ENCODE peak calls at places on chromosomes 1 and 21, in four cellular contexts. One of them, this sample, is unnamed.

GRCh38 chr1:62732327-62732726 is 44.1 kb upstream of the DOCK7 start:
- DNase-seq in AG09319: no peak
- DNase-seq in heart left ventricle: no peak
- DNase-seq in fibroblast of mammary gland: no peak
- DNase-seq in this sample: no peak

GRCh38 chr1:246564839-246565750 is 966 bp downstream of the TFB2M start:
- DNase-seq in AG09319: no peak
- DNase-seq in heart left ventricle: no peak
- DNase-seq in fibroblast of mammary gland: peak; percentile 45
- DNase-seq in this sample: no peak

GRCh38 chr1:234713440-234713839 is 103.5 kb upstream of the IRF2BP2 start:
- DNase-seq in AG09319: no peak
- DNase-seq in heart left ventricle: no peak
- DNase-seq in fibroblast of mammary gland: no peak
- DNase-seq in this sample: no peak

GRCh38 chr1:182198006-182198605 is 136.6 kb upstream of the ZNF648 start:
- DNase-seq in AG09319: no peak
- DNase-seq in heart left ventricle: no peak
- DNase-seq in fibroblast of mammary gland: peak; percentile 49
- DNase-seq in this sample: no peak

GRCh38 chr1:84939761-84940160 is 46.8 kb upstream of the LPAR3 start:
- DNase-seq in AG09319: no peak
- DNase-seq in heart left ventricle: no peak
- DNase-seq in fibroblast of mammary gland: no peak
- DNase-seq in this sample: no peak

GRCh38 chr1:64986903-64987871 is 20.8 kb upstream of the JAK1 start:
- DNase-seq in AG09319: no peak
- DNase-seq in heart left ventricle: no peak
- DNase-seq in fibroblast of mammary gland: peak; percentile 45
- DNase-seq in this sample: no peak

GRCh38 chr1:212609701-212610574 is 1.4 kb downstream of the ATF3 start:
- DNase-seq in AG09319: no peak
- DNase-seq in heart left ventricle: no peak
- DNase-seq in fibroblast of mammary gland: no peak
- DNase-seq in this sample: no peak

GRCh38 chr1:145871994-145872411 is 13.1 kb upstream of the PIAS3 start:
- DNase-seq in AG09319: no peak
- DNase-seq in heart left ventricle: peak; percentile 59
- DNase-seq in fibroblast of mammary gland: peak; percentile 53
- DNase-seq in this sample: no peak

GRCh38 chr1:203547147-203547546 is 53.2 kb downstream of the OPTC start:
- DNase-seq in AG09319: no peak
- DNase-seq in heart left ventricle: no peak
- DNase-seq in fibroblast of mammary gland: peak; percentile 42
- DNase-seq in this sample: no peak

GRCh38 chr1:14095001-14095400 is 395.0 kb downstream of the PRDM2 start:
- DNase-seq in AG09319: no peak
- DNase-seq in heart left ventricle: no peak
- DNase-seq in fibroblast of mammary gland: peak; percentile 25
- DNase-seq in this sample: no peak

DNA sequence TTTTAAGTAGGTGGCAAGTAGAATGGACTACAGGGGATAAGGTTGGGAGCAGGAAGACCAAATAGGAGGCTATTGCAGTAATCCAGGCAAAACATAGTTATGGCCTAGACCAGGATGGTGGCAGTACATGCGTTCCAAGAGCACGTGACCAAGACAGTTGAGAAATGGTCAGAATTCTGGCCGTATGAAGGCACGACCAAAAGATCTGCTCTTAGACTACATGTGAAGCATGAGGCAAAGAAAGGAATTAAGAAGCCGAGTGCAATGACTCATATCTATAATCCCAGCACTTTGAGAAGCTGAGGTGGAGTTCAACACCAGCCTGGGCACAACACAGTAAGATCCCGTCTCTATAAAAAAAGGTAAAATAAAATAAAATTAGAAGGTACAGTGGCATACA is 71.3 kb downstream of the LUZP1 start:
- DNase-seq in AG09319: no peak
- DNase-seq in heart left ventricle: no peak
- DNase-seq in fibroblast of mammary gland: no peak
- DNase-seq in this sample: no peak
- TF ChIP-seq CTCF in AG09319: no peak
- TF ChIP-seq CTCF in heart left ventricle: no peak
- TF ChIP-seq CTCF in fibroblast of mammary gland: no peak
- TF ChIP-seq CTCF in this sample: no peak

DNA sequence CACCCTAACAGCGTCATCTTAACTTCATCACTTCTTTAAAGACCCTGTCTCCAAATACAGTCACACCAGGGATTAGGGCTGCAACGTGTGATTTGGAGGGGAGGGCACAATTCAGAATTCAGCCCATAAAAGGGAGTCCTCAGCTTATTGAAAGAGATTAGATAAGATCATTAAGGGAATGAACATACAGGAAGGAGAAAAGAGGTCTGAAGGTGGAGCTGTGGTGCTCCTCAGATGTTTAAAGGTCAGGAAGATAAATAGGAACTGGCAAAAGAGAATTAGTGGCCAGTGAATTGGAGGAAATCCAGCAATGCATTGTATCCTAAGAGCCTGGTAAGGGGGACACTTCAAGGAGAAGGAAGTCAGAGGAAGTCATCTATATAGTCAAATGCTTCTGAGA is 113.5 kb downstream of the PROX1 start:
- DNase-seq in AG09319: no peak
- DNase-seq in heart left ventricle: no peak
- DNase-seq in fibroblast of mammary gland: no peak
- DNase-seq in this sample: no peak
- TF ChIP-seq CTCF in AG09319: no peak
- TF ChIP-seq CTCF in heart left ventricle: no peak
- TF ChIP-seq CTCF in fibroblast of mammary gland: no peak
- TF ChIP-seq CTCF in this sample: no peak

DNA sequence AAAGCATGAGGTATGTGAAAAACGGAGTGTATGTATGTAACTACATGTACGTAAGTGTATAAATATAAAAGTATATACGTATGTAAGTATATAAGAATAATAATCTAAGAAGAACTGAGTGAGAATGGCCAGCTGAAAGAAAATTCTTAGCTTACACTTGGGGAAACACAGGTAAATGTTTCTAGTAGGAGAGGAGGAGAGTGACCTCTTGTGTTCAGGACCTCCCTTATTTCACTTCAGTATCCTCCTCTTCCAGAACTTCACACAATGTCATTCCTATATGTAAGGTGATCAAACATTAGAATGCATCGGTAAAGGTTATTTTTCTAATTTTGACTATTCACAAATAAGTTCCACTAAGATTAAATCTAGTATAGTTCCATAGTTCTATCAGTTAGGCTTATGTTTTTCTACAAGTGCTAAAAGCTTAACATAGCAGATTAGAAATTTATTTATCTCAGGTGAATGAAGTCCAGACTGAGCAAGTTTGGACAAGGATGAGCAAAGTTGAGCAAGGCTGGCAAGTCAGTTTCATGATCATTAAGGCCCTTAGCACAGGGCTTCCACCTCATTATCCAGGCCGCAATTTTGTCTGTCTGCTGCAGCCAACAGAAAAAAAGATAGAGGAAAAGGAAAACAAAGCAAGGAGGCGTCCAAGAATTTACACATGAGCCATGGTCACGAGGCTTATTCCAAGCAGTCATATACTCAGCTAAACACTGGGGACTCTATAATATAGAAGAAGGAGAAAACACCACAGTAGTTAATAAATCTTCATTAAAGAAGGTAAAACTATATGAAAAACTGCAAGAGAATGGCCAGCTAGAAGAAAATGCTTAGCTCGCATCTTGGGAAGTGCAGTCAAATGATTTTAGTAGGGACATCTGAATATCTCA is 7.1 kb upstream of the MROH9 start:
- DNase-seq in AG09319: no peak
- DNase-seq in heart left ventricle: no peak
- DNase-seq in fibroblast of mammary gland: peak; percentile 48
- DNase-seq in this sample: no peak
- TF ChIP-seq CTCF in AG09319: peak; percentile 22
- TF ChIP-seq CTCF in heart left ventricle: no peak
- TF ChIP-seq CTCF in fibroblast of mammary gland: peak; percentile 25
- TF ChIP-seq CTCF in this sample: peak; percentile 67

GRCh38 chr21:46091631-46092025 is 6.3 kb upstream of the COL6A2 start:
- DNase-seq in AG09319: no peak
- DNase-seq in heart left ventricle: peak; percentile 20
- DNase-seq in fibroblast of mammary gland: no peak
- DNase-seq in this sample: no peak

GRCh38 chr21:46093668-46094400 is 4.1 kb upstream of the COL6A2 start:
- DNase-seq in AG09319: no peak
- DNase-seq in heart left ventricle: peak; percentile 15
- DNase-seq in fibroblast of mammary gland: no peak
- DNase-seq in this sample: no peak

GRCh38 chr21:46094401-46095105 is 3.4 kb upstream of the COL6A2 start:
- DNase-seq in AG09319: no peak
- DNase-seq in heart left ventricle: no peak
- DNase-seq in fibroblast of mammary gland: no peak
- DNase-seq in this sample: no peak

GRCh38 chr21:46092026-46092764 is 5.7 kb upstream of the COL6A2 start:
- DNase-seq in AG09319: peak; percentile 93
- DNase-seq in heart left ventricle: peak; percentile 80
- DNase-seq in fibroblast of mammary gland: peak; percentile 100
- DNase-seq in this sample: no peak

GRCh38 chr21:46092811-46093667 is 4.9 kb upstream of the COL6A2 start:
- DNase-seq in AG09319: no peak
- DNase-seq in heart left ventricle: peak; percentile 35
- DNase-seq in fibroblast of mammary gland: peak; percentile 70
- DNase-seq in this sample: no peak
- TF ChIP-seq CTCF in AG09319: no peak
- TF ChIP-seq CTCF in heart left ventricle: no peak
- TF ChIP-seq CTCF in fibroblast of mammary gland: peak; percentile 28
- TF ChIP-seq CTCF in this sample: peak; percentile 25

GRCh38 chr1:34002810-34003209 is 138.9 kb downstream of the HMGB4 start:
- DNase-seq in AG09319: no peak
- DNase-seq in heart left ventricle: no peak
- DNase-seq in fibroblast of mammary gland: no peak
- DNase-seq in this sample: no peak

GRCh38 chr1:33996281-33996680 is 132.4 kb downstream of the HMGB4 start:
- DNase-seq in AG09319: no peak
- DNase-seq in heart left ventricle: no peak
- DNase-seq in fibroblast of mammary gland: no peak
- DNase-seq in this sample: no peak

GRCh38 chr1:33993301-33993700 is 129.4 kb downstream of the HMGB4 start:
- DNase-seq in AG09319: no peak
- DNase-seq in heart left ventricle: no peak
- DNase-seq in fibroblast of mammary gland: no peak
- DNase-seq in this sample: no peak

GRCh38 chr1:33997127-33998047 is 133.5 kb downstream of the HMGB4 start:
- DNase-seq in AG09319: no peak
- DNase-seq in heart left ventricle: no peak
- DNase-seq in fibroblast of mammary gland: no peak
- DNase-seq in this sample: no peak
- TF ChIP-seq CTCF in AG09319: no peak
- TF ChIP-seq CTCF in heart left ventricle: no peak
- TF ChIP-seq CTCF in fibroblast of mammary gland: no peak
- TF ChIP-seq CTCF in this sample: no peak

GRCh38 chr1:29177022-29177705 is 4.5 kb downstream of the SRSF4 start:
- DNase-seq in AG09319: no peak
- DNase-seq in heart left ventricle: no peak
- DNase-seq in fibroblast of mammary gland: peak; percentile 22
- DNase-seq in this sample: no peak

GRCh38 chr1:29183287-29183686 is 1.6 kb upstream of the SRSF4 start:
- DNase-seq in AG09319: no peak
- DNase-seq in heart left ventricle: no peak
- DNase-seq in fibroblast of mammary gland: no peak
- DNase-seq in this sample: no peak

GRCh38 chr1:29179641-29180184 is 2.0 kb downstream of the SRSF4 start:
- DNase-seq in AG09319: no peak
- DNase-seq in heart left ventricle: no peak
- DNase-seq in fibroblast of mammary gland: peak; percentile 20
- DNase-seq in this sample: no peak

GRCh38 chr1:29180497-29181412 is 945 bp downstream of the SRSF4 start:
- DNase-seq in AG09319: no peak
- DNase-seq in heart left ventricle: no peak
- DNase-seq in fibroblast of mammary gland: peak; percentile 45
- DNase-seq in this sample: no peak

GRCh38 chr1:29181413-29182225 is at the start of gene SRSF4:
- DNase-seq in AG09319: peak; percentile 98
- DNase-seq in heart left ventricle: peak; percentile 99
- DNase-seq in fibroblast of mammary gland: peak; percentile 97
- DNase-seq in this sample: peak; percentile 99
- TF ChIP-seq CTCF in AG09319: peak; percentile 48
- TF ChIP-seq CTCF in heart left ventricle: peak; percentile 84
- TF ChIP-seq CTCF in fibroblast of mammary gland: no peak
- TF ChIP-seq CTCF in this sample: peak; percentile 83

This sample was measured in chondrocyte.